ENCODE peak calls at places on chromosomes 2 and 18, in nine cellular contexts. One of them, this sample, is unnamed.

GRCh38 chr2:30807249-30807648 is at the start of gene CAPN13:
- DNase-seq in C1 segment of cervical spinal cord: no peak
- DNase-seq in A549: no peak
- DNase-seq in EL: no peak
- DNase-seq in endothelial cell: no peak
- DNase-seq in heart right ventricle: no peak
- DNase-seq in HCT116: peak
- DNase-seq in RWPE1: peak
- DNase-seq in CD8-positive, alpha-beta T cell: no peak
- DNase-seq in this sample: no peak

GRCh38 chr2:203775684-203776083 is 69.2 kb downstream of the CD28 start:
- DNase-seq in endothelial cell: no peak
- DNase-seq in A549: no peak
- DNase-seq in CD8-positive, alpha-beta T cell: no peak
- DNase-seq in C1 segment of cervical spinal cord: no peak
- DNase-seq in heart right ventricle: no peak
- DNase-seq in HCT116: no peak
- DNase-seq in RWPE1: no peak
- DNase-seq in EL: no peak
- DNase-seq in this sample: no peak

GRCh38 chr2:215435809-215436704 is at the start of gene FN1:
- DNase-seq in heart right ventricle: peak
- DNase-seq in RWPE1: peak
- DNase-seq in CD8-positive, alpha-beta T cell: peak
- DNase-seq in HCT116: peak
- DNase-seq in A549: peak
- DNase-seq in C1 segment of cervical spinal cord: no peak
- DNase-seq in EL: peak
- DNase-seq in endothelial cell: peak
- DNase-seq in this sample: peak

GRCh38 chr2:225768741-225769140 is 369.2 kb downstream of the NYAP2 start:
- DNase-seq in RWPE1: no peak
- DNase-seq in EL: no peak
- DNase-seq in HCT116: no peak
- DNase-seq in C1 segment of cervical spinal cord: no peak
- DNase-seq in heart right ventricle: no peak
- DNase-seq in A549: no peak
- DNase-seq in endothelial cell: no peak
- DNase-seq in CD8-positive, alpha-beta T cell: no peak
- DNase-seq in this sample: no peak

GRCh38 chr2:224570328-224570993 is 14.7 kb downstream of the CUL3 start:
- DNase-seq in C1 segment of cervical spinal cord: no peak
- DNase-seq in EL: no peak
- DNase-seq in HCT116: no peak
- DNase-seq in A549: no peak
- DNase-seq in RWPE1: no peak
- DNase-seq in heart right ventricle: no peak
- DNase-seq in CD8-positive, alpha-beta T cell: no peak
- DNase-seq in endothelial cell: no peak
- DNase-seq in this sample: no peak

GRCh38 chr2:161166538-161167409 is 6.5 kb downstream of the TANK start:
- DNase-seq in HCT116: peak
- DNase-seq in CD8-positive, alpha-beta T cell: peak
- DNase-seq in endothelial cell: no peak
- DNase-seq in C1 segment of cervical spinal cord: no peak
- DNase-seq in A549: no peak
- DNase-seq in RWPE1: peak
- DNase-seq in heart right ventricle: no peak
- DNase-seq in EL: peak
- DNase-seq in this sample: peak

GRCh38 chr18:10094154-10094553 is 180.3 kb downstream of the VAPA start:
- DNase-seq in EL: peak
- DNase-seq in endothelial cell: no peak
- DNase-seq in A549: no peak
- DNase-seq in CD8-positive, alpha-beta T cell: no peak
- DNase-seq in heart right ventricle: no peak
- DNase-seq in HCT116: no peak
- DNase-seq in C1 segment of cervical spinal cord: no peak
- DNase-seq in RWPE1: peak
- DNase-seq in this sample: no peak

GRCh38 chr2:182038579-182038978 is 52.9 kb downstream of the PPP1R1C start:
- DNase-seq in CD8-positive, alpha-beta T cell: no peak
- DNase-seq in EL: peak
- DNase-seq in RWPE1: peak
- DNase-seq in heart right ventricle: no peak
- DNase-seq in C1 segment of cervical spinal cord: no peak
- DNase-seq in A549: peak
- DNase-seq in endothelial cell: no peak
- DNase-seq in HCT116: peak
- DNase-seq in this sample: no peak

GRCh38 chr18:9827856-9828793 is 57.6 kb upstream of the TXNDC2 start:
- DNase-seq in A549: peak
- DNase-seq in HCT116: peak
- DNase-seq in heart right ventricle: no peak
- DNase-seq in EL: peak
- DNase-seq in RWPE1: peak
- DNase-seq in endothelial cell: no peak
- DNase-seq in C1 segment of cervical spinal cord: no peak
- DNase-seq in CD8-positive, alpha-beta T cell: no peak
- DNase-seq in this sample: no peak

GRCh38 chr2:54457326-54458023 is 1.3 kb downstream of the SPTBN1 start:
- DNase-seq in RWPE1: no peak
- DNase-seq in HCT116: no peak
- DNase-seq in CD8-positive, alpha-beta T cell: no peak
- DNase-seq in endothelial cell: peak
- DNase-seq in C1 segment of cervical spinal cord: no peak
- DNase-seq in EL: peak
- DNase-seq in A549: peak
- DNase-seq in heart right ventricle: peak
- DNase-seq in this sample: no peak

GRCh38 chr18:50071393-50071792 is 123.6 kb downstream of the MYO5B start:
- DNase-seq in heart right ventricle: no peak
- DNase-seq in endothelial cell: no peak
- DNase-seq in HCT116: no peak
- DNase-seq in EL: no peak
- DNase-seq in CD8-positive, alpha-beta T cell: no peak
- DNase-seq in A549: no peak
- DNase-seq in RWPE1: no peak
- DNase-seq in C1 segment of cervical spinal cord: no peak
- DNase-seq in this sample: no peak

This sample was measured in stimulated activated CD4-positive, alpha-beta T cell treated with anti-CD3 and anti-CD28 coated beads, Interleukin-12 subunit alpha, Interleukin-12 subunit beta, amount 100 ng/mL, for 24 hours.